ENCODE peak calls at places on chromosomes 3 and 15, in six cellular contexts. D is GM23248; O is adrenal gland; Y is NB4; V is effector memory CD4-positive, alpha-beta T cell; C is GM19239. J is an unnamed sample.

GRCh38 chr15:51183076-51183475 is 88.4 kb upstream of the TNFAIP8L3 start:
- DNase-seq in D (no peak), O (no peak), Y (no peak), V (no peak), C (no peak), J (no peak)

GRCh38 chr15:48722764-48723661 is 77.5 kb upstream of the FBN1 start:
- DNase-seq in D (peak), O (peak), Y (peak), V (no peak), C (no peak), J (no peak)

GRCh38 chr15:68536331-68537095 is 42.3 kb upstream of the CORO2B start:
- DNase-seq in D (peak), O (no peak), Y (no peak), V (no peak), C (no peak), J (no peak)

GRCh38 chr15:32669870-32670623 is 28.5 kb downstream of the SCG5 start:
- DNase-seq in D (peak), O (peak), Y (no peak), V (no peak), C (no peak), J (peak)

GRCh38 chr15:80861776-80862175 is 82.6 kb downstream of the CEMIP start:
- DNase-seq in D (peak), O (no peak), Y (no peak), V (no peak), C (no peak), J (peak)

GRCh38 chr15:80512729-80513670 is 108.8 kb downstream of the ARNT2 start:
- DNase-seq in D (peak), O (no peak), Y (no peak), V (no peak), C (no peak), J (no peak)

GRCh38 chr3:53822331-53822741 is 23.9 kb downstream of the CHDH start:
- DNase-seq in D (no peak), O (no peak), Y (no peak), V (no peak), C (no peak), J (no peak)

GRCh38 chr3:38647217-38647970 is 2.1 kb downstream of the SCN5A start:
- DNase-seq in D (no peak), O (no peak), Y (no peak), V (no peak), C (no peak), J (no peak)

GRCh38 chr3:79724206-79724605 is 43.6 kb downstream of the ROBO1 start:
- DNase-seq in D (no peak), O (no peak), Y (peak), V (no peak), C (no peak), J (no peak)

GRCh38 chr3:142275856-142276255 is 50.5 kb upstream of the GK5 start:
- DNase-seq in D (peak), O (no peak), Y (peak), V (no peak), C (no peak), J (no peak)

GRCh38 chr3:28590851-28591250 is 242.2 kb upstream of the AZI2 start:
- DNase-seq in D (peak), O (no peak), Y (no peak), V (no peak), C (no peak), J (no peak)

GRCh38 chr3:129583289-129583688 is 23.2 kb downstream of the PLXND1 start:
- DNase-seq in D (no peak), O (no peak), Y (no peak), V (no peak), C (no peak), J (no peak)

GRCh38 chr3:186515115-186515514 is 29.1 kb downstream of the CRYGS start:
- DNase-seq in D (no peak), O (no peak), Y (peak), V (peak), C (no peak), J (no peak)

GRCh38 chr15:48149858-48150257 is 28.2 kb downstream of the MYEF2 start:
- DNase-seq in D (peak), O (no peak), Y (no peak), V (no peak), C (no peak), J (no peak)

J was measured in anterior cingulate cortex.